ENCODE peak calls at places on chromosomes 7 and 10, in nine cellular contexts. One of them, this sample, is unnamed.

GRCh38 chr7:15751191-15751701 is 64.8 kb upstream of the MEOX2 start:
- DNase-seq in mucosa of descending colon: no peak
- DNase-seq in upper lobe of right lung: no peak
- DNase-seq in neural progenitor cell: no peak
- DNase-seq in stimulated activated CD4-positive, alpha-beta T cell treated with anti-CD3 and anti-CD28 coated beads, Interleukin-4, amount 100 ng/mL, for 48 hours: no peak
- DNase-seq in ELF-1: no peak
- DNase-seq in lower lobe of right lung: no peak
- DNase-seq in K562: no peak
- DNase-seq in Caki2: no peak
- DNase-seq in this sample: no peak

GRCh38 chr7:71237945-71238344 is 106.0 kb downstream of the GALNT17 start:
- DNase-seq in K562: no peak
- DNase-seq in stimulated activated CD4-positive, alpha-beta T cell treated with anti-CD3 and anti-CD28 coated beads, Interleukin-4, amount 100 ng/mL, for 48 hours: no peak
- DNase-seq in lower lobe of right lung: no peak
- DNase-seq in upper lobe of right lung: no peak
- DNase-seq in neural progenitor cell: peak; percentile 80
- DNase-seq in mucosa of descending colon: no peak
- DNase-seq in Caki2: no peak
- DNase-seq in ELF-1: peak; percentile 39
- DNase-seq in this sample: no peak

GRCh38 chr7:58086871-58087535 is 637.0 kb downstream of the ZNF716 start:
- DNase-seq in Caki2: no peak
- DNase-seq in lower lobe of right lung: no peak
- DNase-seq in K562: no peak
- DNase-seq in mucosa of descending colon: peak; percentile 24
- DNase-seq in ELF-1: no peak
- DNase-seq in stimulated activated CD4-positive, alpha-beta T cell treated with anti-CD3 and anti-CD28 coated beads, Interleukin-4, amount 100 ng/mL, for 48 hours: no peak
- DNase-seq in upper lobe of right lung: peak; percentile 53
- DNase-seq in neural progenitor cell: no peak
- DNase-seq in this sample: no peak

GRCh38 chr10:4081691-4082111 is 296.7 kb upstream of the KLF6 start:
- DNase-seq in upper lobe of right lung: no peak
- DNase-seq in stimulated activated CD4-positive, alpha-beta T cell treated with anti-CD3 and anti-CD28 coated beads, Interleukin-4, amount 100 ng/mL, for 48 hours: no peak
- DNase-seq in mucosa of descending colon: no peak
- DNase-seq in K562: no peak
- DNase-seq in lower lobe of right lung: no peak
- DNase-seq in neural progenitor cell: no peak
- DNase-seq in Caki2: no peak
- DNase-seq in ELF-1: peak; percentile 36
- DNase-seq in this sample: no peak

GRCh38 chr10:132096223-132096622 is 30.5 kb downstream of the JAKMIP3 start:
- DNase-seq in mucosa of descending colon: no peak
- DNase-seq in Caki2: peak; percentile 80
- DNase-seq in lower lobe of right lung: no peak
- DNase-seq in upper lobe of right lung: no peak
- DNase-seq in neural progenitor cell: no peak
- DNase-seq in ELF-1: no peak
- DNase-seq in K562: no peak
- DNase-seq in stimulated activated CD4-positive, alpha-beta T cell treated with anti-CD3 and anti-CD28 coated beads, Interleukin-4, amount 100 ng/mL, for 48 hours: no peak
- DNase-seq in this sample: no peak

GRCh38 chr7:70271617-70272081 is 673.4 kb downstream of the AUTS2 start:
- DNase-seq in upper lobe of right lung: no peak
- DNase-seq in neural progenitor cell: no peak
- DNase-seq in mucosa of descending colon: no peak
- DNase-seq in ELF-1: no peak
- DNase-seq in K562: no peak
- DNase-seq in Caki2: peak; percentile 59
- DNase-seq in lower lobe of right lung: no peak
- DNase-seq in stimulated activated CD4-positive, alpha-beta T cell treated with anti-CD3 and anti-CD28 coated beads, Interleukin-4, amount 100 ng/mL, for 48 hours: no peak
- DNase-seq in this sample: no peak

GRCh38 chr7:86939197-86939814 is 120.1 kb downstream of the ELAPOR2 start:
- DNase-seq in Caki2: peak; percentile 22
- DNase-seq in upper lobe of right lung: no peak
- DNase-seq in K562: peak; percentile 82
- DNase-seq in lower lobe of right lung: no peak
- DNase-seq in neural progenitor cell: peak; percentile 71
- DNase-seq in mucosa of descending colon: no peak
- DNase-seq in ELF-1: no peak
- DNase-seq in stimulated activated CD4-positive, alpha-beta T cell treated with anti-CD3 and anti-CD28 coated beads, Interleukin-4, amount 100 ng/mL, for 48 hours: no peak
- DNase-seq in this sample: no peak

GRCh38 chr7:81692146-81692905 is 77.5 kb downstream of the HGF start:
- DNase-seq in stimulated activated CD4-positive, alpha-beta T cell treated with anti-CD3 and anti-CD28 coated beads, Interleukin-4, amount 100 ng/mL, for 48 hours: no peak
- DNase-seq in upper lobe of right lung: no peak
- DNase-seq in mucosa of descending colon: no peak
- DNase-seq in lower lobe of right lung: no peak
- DNase-seq in K562: no peak
- DNase-seq in neural progenitor cell: no peak
- DNase-seq in ELF-1: no peak
- DNase-seq in Caki2: no peak
- DNase-seq in this sample: no peak

GRCh38 chr7:111049971-111050680 is 40.8 kb upstream of the LRRN3 start:
- DNase-seq in Caki2: no peak
- DNase-seq in lower lobe of right lung: no peak
- DNase-seq in K562: no peak
- DNase-seq in ELF-1: no peak
- DNase-seq in stimulated activated CD4-positive, alpha-beta T cell treated with anti-CD3 and anti-CD28 coated beads, Interleukin-4, amount 100 ng/mL, for 48 hours: no peak
- DNase-seq in mucosa of descending colon: no peak
- DNase-seq in upper lobe of right lung: no peak
- DNase-seq in neural progenitor cell: no peak
- DNase-seq in this sample: no peak

GRCh38 chr10:106900041-106900674 is 264.3 kb downstream of the SORCS1 start:
- DNase-seq in mucosa of descending colon: no peak
- DNase-seq in lower lobe of right lung: no peak
- DNase-seq in K562: no peak
- DNase-seq in ELF-1: no peak
- DNase-seq in Caki2: no peak
- DNase-seq in upper lobe of right lung: no peak
- DNase-seq in neural progenitor cell: no peak
- DNase-seq in stimulated activated CD4-positive, alpha-beta T cell treated with anti-CD3 and anti-CD28 coated beads, Interleukin-4, amount 100 ng/mL, for 48 hours: no peak
- DNase-seq in this sample: no peak

GRCh38 chr10:69374242-69374641 is 42.5 kb downstream of the TACR2 start:
- DNase-seq in K562: no peak
- DNase-seq in Caki2: no peak
- DNase-seq in stimulated activated CD4-positive, alpha-beta T cell treated with anti-CD3 and anti-CD28 coated beads, Interleukin-4, amount 100 ng/mL, for 48 hours: no peak
- DNase-seq in lower lobe of right lung: no peak
- DNase-seq in neural progenitor cell: no peak
- DNase-seq in upper lobe of right lung: no peak
- DNase-seq in mucosa of descending colon: no peak
- DNase-seq in ELF-1: no peak
- DNase-seq in this sample: no peak

GRCh38 chr10:63885159-63885558 is 364.0 kb downstream of the REEP3 start:
- DNase-seq in ELF-1: no peak
- DNase-seq in Caki2: no peak
- DNase-seq in stimulated activated CD4-positive, alpha-beta T cell treated with anti-CD3 and anti-CD28 coated beads, Interleukin-4, amount 100 ng/mL, for 48 hours: no peak
- DNase-seq in mucosa of descending colon: no peak
- DNase-seq in neural progenitor cell: no peak
- DNase-seq in lower lobe of right lung: no peak
- DNase-seq in upper lobe of right lung: no peak
- DNase-seq in K562: no peak
- DNase-seq in this sample: no peak

GRCh38 chr7:117069379-117069778 is 116.1 kb downstream of the ST7 start:
- DNase-seq in upper lobe of right lung: no peak
- DNase-seq in ELF-1: no peak
- DNase-seq in neural progenitor cell: no peak
- DNase-seq in lower lobe of right lung: no peak
- DNase-seq in mucosa of descending colon: no peak
- DNase-seq in K562: no peak
- DNase-seq in Caki2: no peak
- DNase-seq in stimulated activated CD4-positive, alpha-beta T cell treated with anti-CD3 and anti-CD28 coated beads, Interleukin-4, amount 100 ng/mL, for 48 hours: no peak
- DNase-seq in this sample: no peak

GRCh38 chr7:110413038-110413437 is 677.9 kb upstream of the LRRN3 start:
- DNase-seq in lower lobe of right lung: no peak
- DNase-seq in mucosa of descending colon: no peak
- DNase-seq in upper lobe of right lung: no peak
- DNase-seq in K562: no peak
- DNase-seq in Caki2: no peak
- DNase-seq in neural progenitor cell: no peak
- DNase-seq in ELF-1: no peak
- DNase-seq in stimulated activated CD4-positive, alpha-beta T cell treated with anti-CD3 and anti-CD28 coated beads, Interleukin-4, amount 100 ng/mL, for 48 hours: no peak
- DNase-seq in this sample: no peak

GRCh38 chr10:35635576-35635975 is 6.5 kb downstream of the FZD8 start:
- DNase-seq in stimulated activated CD4-positive, alpha-beta T cell treated with anti-CD3 and anti-CD28 coated beads, Interleukin-4, amount 100 ng/mL, for 48 hours: peak; percentile 34
- DNase-seq in upper lobe of right lung: no peak
- DNase-seq in Caki2: peak; percentile 66
- DNase-seq in mucosa of descending colon: no peak
- DNase-seq in lower lobe of right lung: no peak
- DNase-seq in neural progenitor cell: peak; percentile 81
- DNase-seq in K562: peak; percentile 74
- DNase-seq in ELF-1: peak; percentile 56
- DNase-seq in this sample: peak; percentile 38

GRCh38 chr10:17206210-17206709 is 4.8 kb upstream of the TRDMT1 start:
- DNase-seq in K562: no peak
- DNase-seq in Caki2: peak; percentile 77
- DNase-seq in neural progenitor cell: no peak
- DNase-seq in ELF-1: no peak
- DNase-seq in upper lobe of right lung: no peak
- DNase-seq in lower lobe of right lung: no peak
- DNase-seq in stimulated activated CD4-positive, alpha-beta T cell treated with anti-CD3 and anti-CD28 coated beads, Interleukin-4, amount 100 ng/mL, for 48 hours: peak; percentile 26
- DNase-seq in mucosa of descending colon: no peak
- DNase-seq in this sample: peak; percentile 40

GRCh38 chr7:127792528-127793342 is 140.7 kb downstream of the SND1 start:
- DNase-seq in mucosa of descending colon: no peak
- DNase-seq in K562: peak; percentile 77
- DNase-seq in Caki2: no peak
- DNase-seq in lower lobe of right lung: no peak
- DNase-seq in upper lobe of right lung: no peak
- DNase-seq in ELF-1: peak; percentile 72
- DNase-seq in stimulated activated CD4-positive, alpha-beta T cell treated with anti-CD3 and anti-CD28 coated beads, Interleukin-4, amount 100 ng/mL, for 48 hours: peak; percentile 13
- DNase-seq in neural progenitor cell: peak; percentile 71
- DNase-seq in this sample: no peak

GRCh38 chr7:131606346-131607290 is 50.2 kb upstream of the PODXL start:
- DNase-seq in ELF-1: peak; percentile 88
- DNase-seq in lower lobe of right lung: no peak
- DNase-seq in Caki2: no peak
- DNase-seq in mucosa of descending colon: no peak
- DNase-seq in K562: no peak
- DNase-seq in neural progenitor cell: peak; percentile 26
- DNase-seq in upper lobe of right lung: no peak
- DNase-seq in stimulated activated CD4-positive, alpha-beta T cell treated with anti-CD3 and anti-CD28 coated beads, Interleukin-4, amount 100 ng/mL, for 48 hours: peak; percentile 16
- DNase-seq in this sample: no peak

GRCh38 chr10:92689663-92690210 is at the start of gene HHEX:
- DNase-seq in mucosa of descending colon: peak; percentile 82
- DNase-seq in K562: peak; percentile 83
- DNase-seq in stimulated activated CD4-positive, alpha-beta T cell treated with anti-CD3 and anti-CD28 coated beads, Interleukin-4, amount 100 ng/mL, for 48 hours: no peak
- DNase-seq in neural progenitor cell: peak; percentile 79
- DNase-seq in Caki2: peak; percentile 44
- DNase-seq in lower lobe of right lung: peak; percentile 84
- DNase-seq in ELF-1: no peak
- DNase-seq in upper lobe of right lung: peak; percentile 90
- DNase-seq in this sample: peak; percentile 76

GRCh38 chr10:132162021-132162531 is 24.7 kb upstream of the DPYSL4 start:
- DNase-seq in ELF-1: no peak
- DNase-seq in stimulated activated CD4-positive, alpha-beta T cell treated with anti-CD3 and anti-CD28 coated beads, Interleukin-4, amount 100 ng/mL, for 48 hours: no peak
- DNase-seq in upper lobe of right lung: no peak
- DNase-seq in mucosa of descending colon: peak; percentile 40
- DNase-seq in Caki2: no peak
- DNase-seq in K562: no peak
- DNase-seq in lower lobe of right lung: peak; percentile 24
- DNase-seq in neural progenitor cell: no peak
- DNase-seq in this sample: no peak

GRCh38 chr7:121012919-121013318 is 24.4 kb downstream of the CPED1 start:
- DNase-seq in upper lobe of right lung: no peak
- DNase-seq in neural progenitor cell: no peak
- DNase-seq in mucosa of descending colon: no peak
- DNase-seq in stimulated activated CD4-positive, alpha-beta T cell treated with anti-CD3 and anti-CD28 coated beads, Interleukin-4, amount 100 ng/mL, for 48 hours: no peak
- DNase-seq in lower lobe of right lung: no peak
- DNase-seq in Caki2: no peak
- DNase-seq in ELF-1: no peak
- DNase-seq in K562: no peak
- DNase-seq in this sample: no peak

GRCh38 chr10:5895804-5896203 is 5.8 kb downstream of the FBH1 start:
- DNase-seq in Caki2: no peak
- DNase-seq in neural progenitor cell: peak; percentile 21
- DNase-seq in stimulated activated CD4-positive, alpha-beta T cell treated with anti-CD3 and anti-CD28 coated beads, Interleukin-4, amount 100 ng/mL, for 48 hours: no peak
- DNase-seq in lower lobe of right lung: no peak
- DNase-seq in upper lobe of right lung: no peak
- DNase-seq in ELF-1: no peak
- DNase-seq in K562: no peak
- DNase-seq in mucosa of descending colon: no peak
- DNase-seq in this sample: no peak

GRCh38 chr7:45001138-45001694 is 1.2 kb downstream of the CCM2 start:
- DNase-seq in ELF-1: peak; percentile 62
- DNase-seq in K562: peak; percentile 85
- DNase-seq in neural progenitor cell: peak; percentile 46
- DNase-seq in lower lobe of right lung: no peak
- DNase-seq in mucosa of descending colon: no peak
- DNase-seq in Caki2: peak; percentile 37
- DNase-seq in stimulated activated CD4-positive, alpha-beta T cell treated with anti-CD3 and anti-CD28 coated beads, Interleukin-4, amount 100 ng/mL, for 48 hours: peak; percentile 64
- DNase-seq in upper lobe of right lung: peak; percentile 62
- DNase-seq in this sample: peak; percentile 68

GRCh38 chr7:109639561-109639960 is 1069.9 kb downstream of the DNAJB9 start:
- DNase-seq in lower lobe of right lung: no peak
- DNase-seq in ELF-1: peak; percentile 33
- DNase-seq in upper lobe of right lung: no peak
- DNase-seq in Caki2: no peak
- DNase-seq in K562: no peak
- DNase-seq in mucosa of descending colon: no peak
- DNase-seq in neural progenitor cell: no peak
- DNase-seq in stimulated activated CD4-positive, alpha-beta T cell treated with anti-CD3 and anti-CD28 coated beads, Interleukin-4, amount 100 ng/mL, for 48 hours: no peak
- DNase-seq in this sample: no peak

GRCh38 chr7:138900040-138900828 is 81.0 kb downstream of the KIAA1549 start:
- DNase-seq in mucosa of descending colon: no peak
- DNase-seq in stimulated activated CD4-positive, alpha-beta T cell treated with anti-CD3 and anti-CD28 coated beads, Interleukin-4, amount 100 ng/mL, for 48 hours: no peak
- DNase-seq in K562: no peak
- DNase-seq in upper lobe of right lung: no peak
- DNase-seq in Caki2: no peak
- DNase-seq in ELF-1: no peak
- DNase-seq in lower lobe of right lung: no peak
- DNase-seq in neural progenitor cell: no peak
- DNase-seq in this sample: no peak

GRCh38 chr7:105210721-105211205 is 178.0 kb downstream of the SRPK2 start:
- DNase-seq in upper lobe of right lung: no peak
- DNase-seq in Caki2: no peak
- DNase-seq in mucosa of descending colon: no peak
- DNase-seq in neural progenitor cell: peak; percentile 56
- DNase-seq in lower lobe of right lung: peak; percentile 35
- DNase-seq in stimulated activated CD4-positive, alpha-beta T cell treated with anti-CD3 and anti-CD28 coated beads, Interleukin-4, amount 100 ng/mL, for 48 hours: no peak
- DNase-seq in ELF-1: no peak
- DNase-seq in K562: no peak
- DNase-seq in this sample: no peak

GRCh38 chr10:60820093-60820769 is 42.0 kb downstream of the CDK1 start:
- DNase-seq in upper lobe of right lung: no peak
- DNase-seq in mucosa of descending colon: no peak
- DNase-seq in Caki2: no peak
- DNase-seq in ELF-1: no peak
- DNase-seq in K562: peak; percentile 57
- DNase-seq in neural progenitor cell: peak; percentile 11
- DNase-seq in stimulated activated CD4-positive, alpha-beta T cell treated with anti-CD3 and anti-CD28 coated beads, Interleukin-4, amount 100 ng/mL, for 48 hours: no peak
- DNase-seq in lower lobe of right lung: no peak
- DNase-seq in this sample: no peak

GRCh38 chr7:139871276-139871675 is 42.2 kb downstream of the TBXAS1 start:
- DNase-seq in stimulated activated CD4-positive, alpha-beta T cell treated with anti-CD3 and anti-CD28 coated beads, Interleukin-4, amount 100 ng/mL, for 48 hours: no peak
- DNase-seq in upper lobe of right lung: no peak
- DNase-seq in Caki2: no peak
- DNase-seq in K562: no peak
- DNase-seq in lower lobe of right lung: no peak
- DNase-seq in ELF-1: no peak
- DNase-seq in mucosa of descending colon: no peak
- DNase-seq in neural progenitor cell: no peak
- DNase-seq in this sample: no peak

GRCh38 chr10:106680061-106680460 is 484.4 kb downstream of the SORCS1 start:
- DNase-seq in mucosa of descending colon: no peak
- DNase-seq in stimulated activated CD4-positive, alpha-beta T cell treated with anti-CD3 and anti-CD28 coated beads, Interleukin-4, amount 100 ng/mL, for 48 hours: no peak
- DNase-seq in ELF-1: no peak
- DNase-seq in lower lobe of right lung: no peak
- DNase-seq in Caki2: no peak
- DNase-seq in K562: no peak
- DNase-seq in upper lobe of right lung: no peak
- DNase-seq in neural progenitor cell: no peak
- DNase-seq in this sample: no peak

GRCh38 chr10:31133628-31134302 is 102.1 kb upstream of the ZNF438 start:
- DNase-seq in neural progenitor cell: peak; percentile 92
- DNase-seq in stimulated activated CD4-positive, alpha-beta T cell treated with anti-CD3 and anti-CD28 coated beads, Interleukin-4, amount 100 ng/mL, for 48 hours: peak; percentile 70
- DNase-seq in mucosa of descending colon: peak; percentile 88
- DNase-seq in Caki2: no peak
- DNase-seq in upper lobe of right lung: peak; percentile 92
- DNase-seq in K562: peak; percentile 91
- DNase-seq in ELF-1: peak; percentile 83
- DNase-seq in lower lobe of right lung: peak; percentile 86
- DNase-seq in this sample: peak; percentile 58

GRCh38 chr7:130966246-130967009 is 232.4 kb upstream of the KLF14 start:
- DNase-seq in upper lobe of right lung: no peak
- DNase-seq in mucosa of descending colon: no peak
- DNase-seq in K562: no peak
- DNase-seq in neural progenitor cell: no peak
- DNase-seq in stimulated activated CD4-positive, alpha-beta T cell treated with anti-CD3 and anti-CD28 coated beads, Interleukin-4, amount 100 ng/mL, for 48 hours: no peak
- DNase-seq in Caki2: no peak
- DNase-seq in ELF-1: no peak
- DNase-seq in lower lobe of right lung: no peak
- DNase-seq in this sample: no peak

This sample was measured in stimulated activated naive B cell treated with anti-CD40 and anti-IgM and Interleukin-4, amounts not matched to agents 10 μg/mL and 1 μg/mL and 100 μg/mL, for 72 hours.